ENCODE peak calls at places on chromosomes 2 and 18, in seven cellular contexts. D is fibroblast of pulmonary artery, W is body of pancreas, X is H1, K is pancreas, B is PC-3, Q is ascending aorta. P is an unnamed sample.

GRCh38 chr2:179857236-179857635 is 4.2 kb downstream of the ZNF385B start:
- DNase-seq in D (no peak), W (no peak), X (no peak), K (no peak), B (peak), Q (no peak), P (no peak)

GRCh38 chr2:223267160-223267951 is 215.4 kb downstream of the KCNE4 start:
- DNase-seq in D (no peak), W (no peak), X (no peak), K (no peak), B (no peak), Q (no peak), P (no peak)

GRCh38 chr2:85445316-85446295 is 27.1 kb downstream of the SH2D6 start:
- DNase-seq in D (peak), W (peak), X (no peak), K (peak), B (no peak), Q (no peak), P (no peak)

GRCh38 chr18:8615397-8616025 is 6.3 kb downstream of the RAB12 start:
- DNase-seq in D (peak), W (no peak), X (no peak), K (no peak), B (peak), Q (peak), P (no peak)

GRCh38 chr2:122545821-122546220 is 790.4 kb downstream of the TSN start:
- DNase-seq in D (no peak), W (no peak), X (no peak), K (no peak), B (no peak), Q (no peak), P (no peak)

GRCh38 chr2:20616341-20616871 is 34.5 kb downstream of the HS1BP3 start:
- DNase-seq in D (no peak), W (no peak), X (no peak), K (no peak), B (no peak), Q (peak), P (peak)

GRCh38 chr2:239802101-239802649 is 223.0 kb downstream of the NDUFA10 start:
- DNase-seq in D (no peak), W (peak), X (no peak), K (no peak), B (no peak), Q (no peak), P (peak)

GRCh38 chr2:149648282-149649030 is 60.9 kb upstream of the MMADHC start:
- DNase-seq in D (peak), W (no peak), X (no peak), K (peak), B (peak), Q (no peak), P (no peak)

GRCh38 chr2:2846379-2847130 is 515.5 kb upstream of the MYT1L start:
- DNase-seq in D (no peak), W (peak), X (no peak), K (peak), B (peak), Q (no peak), P (peak)

GRCh38 chr2:207630491-207630890 is 5.3 kb upstream of the METTL21A start:
- DNase-seq in D (no peak), W (no peak), X (no peak), K (no peak), B (no peak), Q (no peak), P (no peak)

GRCh38 chr2:112118148-112118547 is 20.0 kb upstream of the FBLN7 start:
- DNase-seq in D (no peak), W (no peak), X (no peak), K (no peak), B (no peak), Q (no peak), P (no peak)

GRCh38 chr2:112121682-112122254 is 16.4 kb upstream of the FBLN7 start:
- DNase-seq in D (peak), W (peak), X (no peak), K (no peak), B (peak), Q (no peak), P (no peak)
- TF ChIP-seq CTCF in D (peak), W (peak), X (no peak), K (no peak), B (peak), Q (peak), P (peak)

GRCh38 chr2:98751748-98752147 is 20.8 kb upstream of the MGAT4A start:
- DNase-seq in D (no peak), W (no peak), X (no peak), K (no peak), B (no peak), Q (no peak), P (no peak)
- H3K4me3 ChIP-seq in D (no peak), W (no peak), X (no peak), K (no peak), B (no peak), Q (no peak), P (no peak)

DNA sequence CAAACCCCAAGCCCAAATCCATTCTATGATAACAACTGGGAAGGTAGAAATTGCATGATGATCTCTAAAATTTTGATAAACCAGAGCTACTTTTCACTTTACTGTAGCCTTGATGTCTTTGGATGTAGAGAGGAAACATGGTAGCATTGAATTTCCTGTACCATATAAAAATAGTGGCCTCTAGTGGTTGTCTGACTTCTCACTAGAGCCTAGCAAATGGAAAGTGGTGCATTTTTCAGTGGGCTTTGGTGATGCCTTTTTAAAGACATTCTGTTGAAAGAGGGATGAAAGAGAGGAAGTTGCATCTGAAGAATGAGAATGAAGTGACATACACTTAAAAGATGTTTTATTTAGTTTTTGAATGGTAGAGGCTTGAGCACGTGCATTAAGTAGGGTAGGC is 662.2 kb downstream of the XIRP2 start:
- DNase-seq in D (peak), W (no peak), X (no peak), K (no peak), B (peak), Q (no peak), P (no peak)
- TF ChIP-seq CTCF in D (peak), W (peak), X (no peak), K (no peak), B (peak), Q (peak), P (peak)

GRCh38 chr2:44952143-44952805 is 10.8 kb downstream of the SIX3 start:
- DNase-seq in D (peak), W (peak), X (peak), K (no peak), B (peak), Q (no peak), P (no peak)
- H3K4me3 ChIP-seq in D (peak), W (no peak), X (peak), K (peak), B (no peak), Q (peak), P (no peak)